ENCODE peak calls at places on chromosomes 12 and 14, in six cellular contexts. A is fibroblast of lung, W is small intestine, G is thoracic aorta, X is GM23248, P is cardiac muscle cell. Q is an unnamed sample.

GRCh38 chr14:21749306-21749868 is 75.8 kb upstream of the OR4E1 start:
- DNase-seq in A (no peak), W (no peak), G (no peak), X (no peak), P (no peak), Q (no peak)

GRCh38 chr12:52086944-52087835 is 7.7 kb downstream of the SMIM41 start:
- DNase-seq in A (no peak), W (no peak), G (no peak), X (no peak), P (no peak), Q (no peak)

GRCh38 chr12:109680521-109681030 is 33.0 kb upstream of the FAM222A start:
- DNase-seq in A (no peak), W (peak; percentile 91), G (no peak), X (no peak), P (no peak), Q (no peak)

GRCh38 chr12:96094201-96094600 is 58.8 kb upstream of the LTA4H start:
- DNase-seq in A (peak; percentile 19), W (no peak), G (no peak), X (peak; percentile 40), P (no peak), Q (peak; percentile 67)

GRCh38 chr14:32313977-32314376 is 15.1 kb upstream of the AKAP6 start:
- DNase-seq in A (no peak), W (peak; percentile 56), G (no peak), X (no peak), P (no peak), Q (no peak)

GRCh38 chr12:55499810-55500252 is 7.7 kb downstream of the OR6C68 start:
- DNase-seq in A (no peak), W (peak; percentile 45), G (no peak), X (no peak), P (no peak), Q (peak; percentile 30)

GRCh38 chr12:101927042-101927441 is 49.7 kb downstream of the DRAM1 start:
- DNase-seq in A (peak; percentile 88), W (no peak), G (no peak), X (peak; percentile 68), P (peak; percentile 85), Q (no peak)

GRCh38 chr12:70535896-70536374 is 101.3 kb downstream of the PTPRB start:
- DNase-seq in A (no peak), W (peak; percentile 66), G (no peak), X (no peak), P (peak; percentile 39), Q (no peak)

GRCh38 chr12:8742501-8742900 is 44.7 kb downstream of the RIMKLB start:
- DNase-seq in A (peak; percentile 83), W (no peak), G (no peak), X (peak; percentile 82), P (peak; percentile 34), Q (no peak)

GRCh38 chr14:103896578-103896977 is 31.7 kb upstream of the TDRD9 start:
- DNase-seq in A (no peak), W (no peak), G (no peak), X (no peak), P (no peak), Q (no peak)

GRCh38 chr14:104335176-104335575 is 196.8 kb downstream of the KIF26A start:
- DNase-seq in A (no peak), W (no peak), G (no peak), X (no peak), P (no peak), Q (no peak)

GRCh38 chr12:94671917-94672316 is 21.6 kb upstream of the TMCC3 start:
- DNase-seq in A (no peak), W (no peak), G (no peak), X (no peak), P (no peak), Q (no peak)

GRCh38 chr12:33676866-33677265 is 237.2 kb upstream of the SYT10 start:
- DNase-seq in A (no peak), W (no peak), G (no peak), X (no peak), P (no peak), Q (no peak)

GRCh38 chr14:79352026-79352425 is 859.3 kb downstream of the DIO2 start:
- DNase-seq in A (no peak), W (no peak), G (no peak), X (no peak), P (no peak), Q (no peak)

GRCh38 chr14:33842299-33842698 is 108.6 kb downstream of the EGLN3 start:
- DNase-seq in A (peak; percentile 53), W (no peak), G (no peak), X (peak; percentile 14), P (no peak), Q (no peak)

GRCh38 chr12:52307836-52308806 is 13.1 kb downstream of the KRT83 start:
- DNase-seq in A (peak; percentile 58), W (peak; percentile 55), G (no peak), X (peak; percentile 78), P (peak; percentile 41), Q (peak; percentile 85)

GRCh38 chr12:28172434-28173030 is 17.7 kb upstream of the CCDC91 start:
- DNase-seq in A (peak; percentile 58), W (peak; percentile 42), G (no peak), X (peak; percentile 86), P (peak; percentile 80), Q (peak; percentile 51)

GRCh38 chr12:80580254-80580653 is 127.2 kb upstream of the MYF6 start:
- DNase-seq in A (peak; percentile 97), W (no peak), G (no peak), X (peak; percentile 93), P (peak; percentile 77), Q (no peak)

DNA sequence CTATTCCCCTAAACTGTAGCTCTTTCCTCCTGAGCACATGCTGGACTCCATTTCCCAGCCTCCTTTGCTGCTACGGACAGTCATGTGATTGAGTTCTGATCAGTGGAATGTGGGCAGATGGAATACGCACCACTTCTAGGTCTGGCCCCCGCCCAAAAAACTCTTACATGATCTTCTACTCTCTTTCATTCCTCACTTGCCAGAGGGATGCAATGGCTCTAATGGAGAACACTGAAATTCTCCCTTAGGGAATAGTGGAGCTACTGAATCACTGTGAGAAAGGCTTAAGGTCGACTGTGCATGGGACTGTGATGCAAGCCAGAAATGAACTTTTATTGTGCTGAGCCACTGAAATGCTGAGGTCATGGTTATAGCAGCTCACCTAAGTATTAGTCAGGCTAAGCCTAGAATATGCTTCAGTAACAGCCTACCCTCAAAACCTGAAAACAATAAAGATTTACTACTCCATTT is 13.0 kb upstream of the TMED2 start:
- DNase-seq in A (peak; percentile 68), W (peak; percentile 30), G (no peak), X (peak; percentile 89), P (peak; percentile 92), Q (peak; percentile 72)
- H3K27ac ChIP-seq in A (no peak overlapping the region), W (no peak overlapping the region), G (no peak overlapping the region), X (peak overlapping the region; percentile 46), P (no peak overlapping the region), Q (no peak overlapping the region)

GRCh38 chr12:93377252-93377542 is 528 bp upstream of the NUDT4 start:
- DNase-seq in A (no peak), W (no peak), G (peak; percentile 56), X (no peak), P (no peak), Q (no peak)

GRCh38 chr12:93378373-93379310 is 917 bp downstream of the NUDT4 start:
- DNase-seq in A (peak; percentile 83), W (peak; percentile 52), G (no peak), X (peak; percentile 88), P (peak; percentile 74), Q (peak; percentile 68)

GRCh38 chr12:93373847-93374723 is 3.6 kb upstream of the NUDT4 start:
- DNase-seq in A (no peak), W (peak; percentile 65), G (no peak), X (no peak), P (no peak), Q (no peak)

GRCh38 chr12:93375906-93376305 is 1.8 kb upstream of the NUDT4 start:
- DNase-seq in A (no peak), W (no peak), G (no peak), X (no peak), P (no peak), Q (no peak)

DNA sequence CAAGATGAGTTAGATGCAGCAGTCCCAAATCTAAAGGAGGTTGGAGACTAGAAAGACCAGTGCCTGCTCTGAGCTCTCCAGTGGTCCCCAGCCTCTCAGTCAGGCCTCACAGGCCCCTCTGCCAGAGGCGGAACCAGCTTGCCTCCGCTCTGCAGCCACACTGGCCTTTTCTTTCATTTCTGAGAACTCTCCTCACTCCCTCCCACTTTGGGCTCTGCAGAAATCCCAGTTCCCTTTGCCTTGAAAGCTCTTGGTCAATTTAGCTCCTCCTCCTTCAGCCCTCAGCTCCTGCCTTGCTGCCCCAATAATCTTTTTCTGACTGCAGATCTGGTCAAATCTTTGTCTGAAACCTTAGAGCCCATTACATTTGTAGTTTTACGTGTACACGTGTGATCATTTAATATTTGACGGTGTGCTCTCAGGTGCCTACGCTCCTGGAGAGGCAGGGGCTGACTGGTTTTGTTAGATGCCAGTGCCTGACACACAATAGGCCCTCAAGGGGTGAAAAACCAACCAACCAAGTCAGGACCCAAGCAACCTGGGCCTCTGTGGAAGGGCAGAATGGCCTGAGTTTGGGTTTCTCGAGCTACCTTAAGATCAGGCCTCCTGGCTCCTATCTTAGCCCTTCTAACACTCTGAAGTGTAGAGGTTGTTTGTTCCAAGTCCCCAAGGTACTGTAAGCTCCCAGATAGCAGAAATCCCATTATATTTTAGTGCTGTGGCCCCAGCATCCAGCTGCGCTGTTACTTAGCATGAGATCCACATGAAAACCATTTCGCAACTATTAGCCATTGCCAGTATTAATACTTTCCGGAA is 1.1 kb upstream of the NUDT4 start:
- DNase-seq in A (peak; percentile 16), W (peak; percentile 43), G (no peak), X (peak; percentile 71), P (peak; percentile 62), Q (peak; percentile 15)
- H3K4me3 ChIP-seq in A (peak overlapping the region; percentile 37), W (peak overlapping the region; percentile 48), G (peak overlapping the region; percentile 86), X (peak overlapping the region; percentile 76), P (peak overlapping the region; percentile 86), Q (peak overlapping the region; percentile 83)

DNA sequence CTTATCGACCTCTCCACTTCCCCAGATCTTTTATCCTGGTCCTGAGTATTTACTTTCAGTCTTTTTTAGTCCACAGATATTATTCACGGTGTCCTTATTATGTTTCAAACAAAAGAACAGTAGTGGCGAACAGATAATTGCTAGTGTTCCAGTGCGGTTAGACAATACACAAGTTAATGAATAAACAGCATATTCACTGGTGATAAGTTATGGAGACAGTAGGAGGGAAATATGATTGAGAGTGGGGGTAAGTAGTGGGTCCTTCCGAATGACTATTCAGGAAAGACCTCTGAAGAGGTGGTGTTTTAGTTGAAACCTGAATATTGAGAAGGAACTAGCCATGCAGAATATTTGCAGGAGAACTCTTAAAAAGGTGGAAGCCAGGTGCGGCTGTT is 716 bp downstream of the TMEM260 start:
- DNase-seq in A (no peak), W (peak; percentile 23), G (no peak), X (no peak), P (no peak), Q (no peak)
- H3K27ac ChIP-seq in A (peak overlapping the region; percentile 93), W (peak overlapping the region; percentile 76), G (no peak overlapping the region), X (no peak overlapping the region), P (peak overlapping the region; percentile 98), Q (peak overlapping the region; percentile 99)

DNA sequence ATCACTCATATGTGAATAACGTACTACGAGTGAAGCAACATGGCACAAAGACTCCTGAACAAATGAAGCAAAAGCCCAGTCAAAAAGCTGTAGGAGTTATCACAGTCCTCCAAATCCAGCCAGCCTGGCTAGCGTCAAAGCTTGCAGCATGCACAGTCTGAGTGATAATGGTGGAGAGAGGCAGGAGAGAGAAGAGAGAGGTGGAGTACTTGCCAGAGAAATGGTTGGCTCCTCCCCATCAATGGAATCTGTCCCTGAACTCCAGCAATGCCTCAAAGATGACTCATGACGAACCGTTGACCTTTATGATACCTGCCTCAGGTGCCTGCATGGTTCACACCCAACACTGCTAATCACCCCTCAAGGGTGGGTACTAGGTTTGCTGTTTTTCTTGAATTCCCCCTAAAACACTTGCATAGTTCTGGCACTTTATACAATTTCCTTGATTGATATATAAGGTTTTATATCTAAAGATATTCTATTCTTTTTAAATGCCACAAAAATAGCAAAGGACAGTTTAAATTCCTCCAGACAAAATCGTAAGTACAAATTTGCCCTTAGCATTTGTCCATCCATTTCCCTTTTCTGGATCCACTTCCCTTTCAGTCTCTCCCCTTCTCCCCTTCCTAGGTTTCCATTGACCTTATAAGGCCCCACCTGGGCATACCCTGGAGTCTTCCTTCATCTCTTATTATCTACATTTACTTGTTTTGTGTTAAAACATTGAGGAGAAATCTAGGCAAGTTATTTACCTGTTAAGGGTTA is 10.2 kb downstream of the ARHGDIB start:
- DNase-seq in A (peak; percentile 27), W (peak; percentile 65), G (no peak), X (no peak), P (peak; percentile 75), Q (no peak)
- H3K4me3 ChIP-seq in A (no peak overlapping the region), W (no peak overlapping the region), G (no peak overlapping the region), X (no peak overlapping the region), P (no peak overlapping the region), Q (no peak overlapping the region)